ENCODE peak calls at places on chromosomes 1 and 21, in eight cellular contexts. D is transverse colon, I is uterus, W is fibroblast of lung, O is ovary, F is upper lobe of right lung, K is esophagus muscularis mucosa, Q is Peyer's patch. M is an unnamed sample.

GRCh38 chr1:23611601-23612327 is 52.5 kb upstream of the ID3 start:
- DNase-seq in O (no peak), K (no peak), D (no peak), W (no peak), I (no peak), F (no peak), Q (peak; percentile 79), M (no peak)

GRCh38 chr1:22320703-22321344 is 130.8 kb upstream of the ZBTB40 start:
- DNase-seq in K (no peak), F (no peak), Q (no peak), D (no peak), O (no peak), I (no peak), W (no peak), M (no peak)

GRCh38 chr1:194503209-194503608 is 1316.8 kb upstream of the B3GALT2 start:
- DNase-seq in K (no peak), I (no peak), O (no peak), D (no peak), Q (no peak), W (no peak), F (no peak), M (no peak)

GRCh38 chr1:55869050-55869449 is 653.9 kb upstream of the USP24 start:
- DNase-seq in K (no peak), D (no peak), Q (no peak), I (no peak), F (peak; percentile 71), W (peak; percentile 32), O (no peak), M (no peak)

GRCh38 chr21:26553921-26554320 is 19.2 kb downstream of the CYYR1 start:
- DNase-seq in Q (no peak), W (no peak), K (no peak), D (no peak), I (no peak), O (no peak), F (no peak), M (no peak)

GRCh38 chr1:159705251-159705910 is 9.0 kb downstream of the CRP start:
- DNase-seq in O (no peak), D (no peak), K (no peak), Q (no peak), I (no peak), W (no peak), F (no peak), M (no peak)

GRCh38 chr1:186440584-186440983 is 20.3 kb downstream of the PDC start:
- DNase-seq in D (no peak), W (peak; percentile 53), O (no peak), Q (no peak), I (no peak), K (no peak), F (no peak), M (no peak)

GRCh38 chr1:54376085-54377039 is 29.8 kb downstream of the SSBP3 start:
- DNase-seq in K (no peak), F (no peak), O (no peak), D (peak; percentile 71), W (no peak), Q (peak; percentile 74), I (no peak), M (no peak)

GRCh38 chr1:74197255-74197654 is 721 bp downstream of the LRRIQ3 start:
- DNase-seq in O (no peak), Q (no peak), K (no peak), I (no peak), F (no peak), W (no peak), D (no peak), M (no peak)

GRCh38 chr1:181131255-181131901 is 42.9 kb downstream of the IER5 start:
- DNase-seq in D (no peak), F (no peak), K (no peak), W (no peak), I (no peak), Q (peak; percentile 59), O (no peak), M (no peak)

GRCh38 chr1:158509471-158510161 is 37.6 kb downstream of the OR10R2 start:
- DNase-seq in I (peak; percentile 27), O (no peak), W (no peak), K (no peak), D (no peak), F (no peak), Q (no peak), M (no peak)

GRCh38 chr1:36834586-36834985 is 199.7 kb downstream of the GRIK3 start:
- DNase-seq in I (no peak), D (no peak), F (no peak), O (no peak), Q (no peak), W (no peak), K (no peak), M (no peak)

GRCh38 chr21:39788383-39788782 is 43.4 kb downstream of the IGSF5 start:
- DNase-seq in K (peak; percentile 94), W (peak; percentile 94), Q (peak; percentile 48), D (peak; percentile 49), O (peak; percentile 46), I (peak; percentile 40), F (peak; percentile 89), M (peak; percentile 13)
- TF ChIP-seq CTCF in K (peak; percentile 92), W (peak; percentile 52), Q (peak; percentile 18), D (peak; percentile 77), O (peak; percentile 70), I (peak; percentile 75), F (peak; percentile 76), M (peak; percentile 28)

DNA sequence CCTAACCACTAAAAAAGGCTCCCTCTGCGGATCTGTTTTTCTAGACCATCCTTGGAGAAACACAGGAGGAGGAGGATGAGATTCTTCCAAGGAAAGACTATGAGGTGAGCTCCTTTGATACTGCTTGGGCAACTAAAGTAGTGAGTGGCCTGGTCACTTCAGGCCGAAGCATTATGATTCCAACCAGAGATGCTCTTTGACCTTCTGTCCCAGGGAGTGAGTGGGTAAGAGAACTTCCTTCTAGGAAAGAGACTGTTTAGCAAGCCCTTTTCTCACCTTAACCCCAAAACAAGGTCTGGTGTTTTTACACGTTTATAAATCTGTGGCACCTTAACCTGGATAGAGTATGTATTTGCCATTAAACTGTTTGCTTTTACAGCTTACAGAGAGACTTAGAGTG is 1.1 kb downstream of the CLCN6 start:
- DNase-seq in I (no peak), K (no peak), Q (no peak), F (peak; percentile 2), W (no peak), O (peak; percentile 13), D (no peak), M (no peak)
- H3K4me1 ChIP-seq in I (peaks cover 6% of the 10 kb centered on the region), K (peaks cover 64% of the 10 kb centered on the region), Q (peaks cover 45% of the 10 kb centered on the region), F (peaks cover 42% of the 10 kb centered on the region), W (peaks cover 7% of the 10 kb centered on the region), O (no peaks in the 10 kb centered on the region), D (peaks cover 55% of the 10 kb centered on the region), M (peaks cover 52% of the 10 kb centered on the region)

DNA sequence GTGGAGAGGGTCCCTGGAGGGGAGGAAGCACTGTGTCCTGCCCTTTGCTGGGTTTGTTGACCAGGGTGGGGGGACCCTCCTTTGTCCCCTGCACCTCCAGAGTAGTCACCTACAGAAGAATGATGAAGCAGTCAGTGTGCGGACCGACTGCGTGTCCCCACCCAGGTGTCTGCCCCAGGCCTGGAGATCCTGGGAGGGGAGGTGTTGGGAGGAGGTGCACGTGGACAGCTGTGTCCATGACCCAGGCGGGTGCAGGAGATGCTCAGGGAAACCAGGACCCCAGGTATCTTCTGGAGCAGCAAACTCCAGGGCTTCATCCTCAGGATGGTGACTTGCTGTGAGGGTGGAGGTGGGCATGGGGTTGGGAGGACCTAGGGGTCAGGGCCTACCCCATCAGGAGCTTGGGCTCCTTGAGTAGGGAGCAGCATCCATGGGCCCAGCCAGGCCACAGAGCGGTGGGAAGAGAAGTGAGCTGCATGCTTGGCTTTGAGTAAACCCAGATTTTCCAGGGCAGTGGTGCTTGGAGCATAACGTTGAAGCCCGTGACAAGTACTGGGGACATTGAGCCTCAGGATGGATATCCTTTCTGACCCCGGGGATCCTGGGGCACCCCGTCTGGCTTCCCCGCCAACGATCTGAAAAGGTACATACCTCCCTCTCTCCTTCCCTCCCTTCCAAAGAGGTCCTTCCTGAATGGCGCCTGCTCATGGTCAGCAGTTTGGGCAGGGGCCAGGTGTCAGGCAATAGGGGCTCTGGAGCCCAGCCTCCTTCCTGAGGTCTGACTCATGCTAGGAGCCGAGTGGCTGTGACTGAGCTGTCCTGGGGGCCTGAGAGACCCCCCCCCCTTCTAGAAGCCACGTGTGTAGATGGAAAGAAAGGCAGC is 13.7 kb downstream of the ACTRT2 start:
- DNase-seq in I (no peak), D (no peak), W (peak; percentile 1), O (peak; percentile 43), K (no peak), F (peak; percentile 57), Q (peak; percentile 31), M (no peak)
- H3K9me3 ChIP-seq in I (no peaks in the 10 kb centered on the region), D (no peaks in the 10 kb centered on the region), W (no peaks in the 10 kb centered on the region), O (no peaks in the 10 kb centered on the region), K (no peaks in the 10 kb centered on the region), F (no peaks in the 10 kb centered on the region), Q (no peaks in the 10 kb centered on the region), M (no peaks in the 10 kb centered on the region)

DNA sequence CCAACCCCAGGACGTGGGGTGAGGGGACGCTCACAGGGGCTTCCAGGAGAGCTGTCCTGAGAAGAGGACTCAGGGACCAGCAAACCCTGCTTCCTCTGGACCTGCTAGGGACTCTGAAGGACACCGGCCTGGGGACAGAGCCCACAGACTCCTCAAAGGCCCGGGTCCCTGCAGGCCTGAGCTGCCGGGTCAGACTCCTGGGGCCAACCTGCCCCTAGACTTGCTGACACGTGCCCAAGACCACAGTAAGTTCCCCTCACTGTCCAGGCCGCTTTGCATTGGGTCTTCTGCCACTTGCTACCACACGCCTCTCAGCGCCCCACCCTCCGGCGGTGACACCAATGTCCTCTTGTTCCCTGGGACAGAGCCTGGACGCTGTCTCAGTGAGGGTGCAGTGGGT is 106.6 kb upstream of the IFFO2 start:
- DNase-seq in F (no peak), Q (no peak), D (no peak), O (no peak), I (no peak), W (no peak), K (no peak), M (no peak)
- TF ChIP-seq CTCF in F (no peak), Q (no peak), D (no peak), O (no peak), I (no peak), W (no peak), K (no peak), M (no peak)